ENCODE peak calls at places on chromosomes 11 and 22, in five cellular contexts. E is CD4-positive, CD25-positive, alpha-beta regulatory T cell; B is GM19239; Q is T1000; A is stimulated activated naive CD8-positive, alpha-beta T cell treated with anti-CD3 and anti-CD28 coated beads, Interleukin-15, amount 100 ng/mL, for 72 hours. N is an unnamed sample.
A peak's percentile ranks its signal among the peaks of the same experiment; 100 is the strongest.

GRCh38 chr11:125166347-125166841 is 1.8 kb downstream of the PKNOX2 start:
- DNase-seq in B (no peak), E (no peak), Q (no peak), A (peak; percentile 13), N (no peak)

GRCh38 chr11:80462211-80462610 is 1021.4 kb upstream of the TENM4 start:
- DNase-seq in B (no peak), Q (no peak), A (no peak), E (no peak), N (no peak)

GRCh38 chr22:39556970-39557811 is 13.4 kb upstream of the CACNA1I start:
- DNase-seq in E (no peak), Q (no peak), B (no peak), A (peak; percentile 31), N (no peak)

GRCh38 chr22:45785458-45785857 is 113.8 kb downstream of the ATXN10 start:
- DNase-seq in A (no peak), Q (no peak), E (no peak), B (no peak), N (no peak)

GRCh38 chr11:68007498-68008380 is 2.4 kb upstream of the ALDH3B1 start:
- DNase-seq in E (no peak), B (no peak), Q (no peak), A (no peak), N (no peak)

GRCh38 chr11:2930705-2931415 is 1.6 kb upstream of the PHLDA2 start:
- DNase-seq in Q (peak; percentile 34), A (peak; percentile 61), E (no peak), B (peak; percentile 81), N (no peak)

GRCh38 chr22:36506637-36507517 is at the start of gene FOXRED2:
- DNase-seq in Q (peak; percentile 82), E (peak; percentile 83), A (peak; percentile 91), B (peak; percentile 95), N (peak; percentile 25)

GRCh38 chr11:35515224-35515623 is 10.2 kb downstream of the PAMR1 start:
- DNase-seq in A (no peak), B (no peak), Q (no peak), E (no peak), N (peak; percentile 59)

GRCh38 chr11:118696673-118697226 is 17.3 kb upstream of the TREH start:
- DNase-seq in A (no peak), B (no peak), Q (no peak), E (no peak), N (no peak)

GRCh38 chr11:65316979-65317786 is 2.5 kb downstream of the CDC42EP2 start:
- DNase-seq in Q (no peak), A (no peak), E (no peak), B (no peak), N (no peak)

GRCh38 chr22:29524440-29525191 is 28.9 kb downstream of the THOC5 start:
- DNase-seq in A (no peak), B (peak; percentile 26), E (no peak), Q (no peak), N (no peak)

GRCh38 chr11:94776351-94777321 is 8.5 kb downstream of the AMOTL1 start:
- DNase-seq in A (no peak), E (no peak), B (no peak), Q (no peak), N (no peak)

GRCh38 chr11:117720061-117720511 is 76.9 kb downstream of the DSCAML1 start:
- DNase-seq in A (no peak), Q (no peak), B (no peak), E (no peak), N (no peak)

GRCh38 chr22:36439481-36440271 is 41.8 kb downstream of the TXN2 start:
- DNase-seq in E (no peak), Q (peak; percentile 64), B (no peak), A (no peak), N (peak; percentile 55)

GRCh38 chr11:37306563-37306962 is 708.5 kb upstream of the RAG2 start:
- DNase-seq in Q (no peak), E (no peak), A (no peak), B (no peak), N (no peak)

GRCh38 chr11:10669258-10670033 is 24.1 kb downstream of the IRAG1 start:
- DNase-seq in B (no peak), A (no peak), E (no peak), Q (peak; percentile 36), N (no peak)

GRCh38 chr11:88363566-88364169 is 26.1 kb upstream of the CTSC start:
- DNase-seq in B (no peak), E (no peak), A (no peak), Q (no peak), N (no peak)

GRCh38 chr11:82045748-82046457 is 687.8 kb downstream of the FAM181B start:
- DNase-seq in A (no peak), B (no peak), Q (no peak), E (no peak), N (no peak)

GRCh38 chr11:96155627-96156378 is 187.2 kb downstream of the MAML2 start:
- DNase-seq in B (peak; percentile 21), E (no peak), Q (peak; percentile 76), A (peak; percentile 88), N (peak; percentile 90)

GRCh38 chr22:35335936-35336781 is 36.5 kb downstream of the TOM1 start:
- DNase-seq in A (no peak), Q (no peak), B (no peak), E (no peak), N (no peak)

GRCh38 chr11:66653123-66653522 is 14.6 kb downstream of the RBM4 start:
- DNase-seq in Q (no peak), A (no peak), E (no peak), B (no peak), N (no peak)

GRCh38 chr22:32686354-32686753 is 115.2 kb upstream of the TIMP3 start:
- DNase-seq in B (no peak), Q (no peak), E (no peak), A (no peak), N (no peak)

GRCh38 chr11:74443071-74443864 is 24.1 kb downstream of the KCNE3 start:
- DNase-seq in A (no peak), E (no peak), Q (no peak), B (no peak), N (no peak)

GRCh38 chr22:32177221-32177765 is 18.2 kb upstream of the C22orf42 start:
- DNase-seq in E (no peak), Q (no peak), B (no peak), A (no peak), N (no peak)

GRCh38 chr11:75233688-75234295 is 6.8 kb upstream of the TPBGL start:
- DNase-seq in A (no peak), E (no peak), Q (no peak), B (no peak), N (peak; percentile 35)

GRCh38 chr11:86138958-86139357 is 70.1 kb upstream of the PICALM start:
- DNase-seq in A (peak; percentile 59), E (no peak), Q (no peak), B (peak; percentile 27), N (no peak)

GRCh38 chr22:35480627-35481565 is 59.7 kb upstream of the RASD2 start:
- DNase-seq in B (no peak), Q (no peak), A (no peak), E (no peak), N (no peak)

N was measured in amniotic stem cell.